ENCODE peak calls at places on chromosomes 4 and X, in five cellular contexts. E is HL-60; W is NCI-H1105; J is CD8-positive, alpha-beta T cell; B is dermis blood vessel endothelial cell. D is an unnamed sample.
A peak's percentile ranks its signal among the peaks of the same experiment; 100 is the strongest.

GRCh38 chr4:173752610-173753009 is 222.6 kb upstream of the HAND2 start:
- DNase-seq in B (peak; percentile 24), E (peak; percentile 67), W (no peak), J (no peak), D (no peak)

GRCh38 chrX:7242613-7243012 is 94.7 kb upstream of the PUDP start:
- DNase-seq in J (no peak), W (no peak), E (peak; percentile 12), B (no peak), D (no peak)

GRCh38 chrX:10098235-10098819 is 58.4 kb upstream of the CLCN4 start:
- DNase-seq in E (no peak), J (peak; percentile 55), W (no peak), B (no peak), D (no peak)

GRCh38 chr4:184255361-184255760 is 37.7 kb upstream of the ENPP6 start:
- DNase-seq in E (no peak), J (no peak), W (no peak), B (no peak), D (no peak)

GRCh38 chr4:5444918-5445517 is 263.3 kb downstream of the EVC2 start:
- DNase-seq in W (no peak), J (no peak), B (no peak), E (no peak), D (no peak)

GRCh38 chrX:69503228-69503834 is 795 bp upstream of the NALF2 start:
- DNase-seq in J (no peak), B (no peak), W (peak; percentile 54), E (no peak), D (peak; percentile 33)

GRCh38 chrX:80648023-80648422 is 161.7 kb downstream of the BRWD3 start:
- DNase-seq in J (no peak), W (no peak), E (no peak), B (peak; percentile 7), D (no peak)

GRCh38 chr4:47315346-47315745 is 148.2 kb downstream of the COMMD8 start:
- DNase-seq in W (no peak), J (no peak), E (no peak), B (no peak), D (no peak)

D was measured in NCI-H524 treated with DMSO at 0.1 percent for 48 hours.